ENCODE peak calls at places on chromosomes 16 and 17, in seven cellular contexts. F is NCI-H510A, S is Kasumi-1, H is SK-N-SH, W is AG10803, R is NCI-H82, T is NCI-H2029 treated with DMSO at 0.1 percent for 48 hours. V is an unnamed sample.

GRCh38 chr16:11112723-11113348 is 143.2 kb downstream of the SOCS1 start:
- DNase-seq in F (no peak), S (no peak), H (no peak), W (no peak), R (peak), T (peak), V (peak)

GRCh38 chr17:50028207-50029120 is 27.4 kb upstream of the ITGA3 start:
- DNase-seq in F (no peak), S (no peak), H (peak), W (peak), R (no peak), T (no peak), V (no peak)

GRCh38 chr16:72198021-72198420 is 26.1 kb upstream of the PMFBP1 start:
- DNase-seq in F (no peak), S (no peak), H (peak), W (peak), R (no peak), T (no peak), V (no peak)

GRCh38 chr17:14748036-14748715 is 447.3 kb downstream of the HS3ST3B1 start:
- DNase-seq in F (no peak), S (no peak), H (no peak), W (peak), R (no peak), T (no peak), V (no peak)

GRCh38 chr17:35716173-35716572 is 15.3 kb upstream of the RASL10B start:
- DNase-seq in F (no peak), S (no peak), H (no peak), W (no peak), R (no peak), T (no peak), V (no peak)

GRCh38 chr16:69941251-69942098 is 9.7 kb upstream of the CLEC18A start:
- DNase-seq in F (no peak), S (no peak), H (no peak), W (peak), R (no peak), T (no peak), V (peak)

GRCh38 chr16:1258218-1258587 is 2.3 kb downstream of the TPSD1 start:
- DNase-seq in F (no peak), S (no peak), H (no peak), W (no peak), R (no peak), T (no peak), V (no peak)

GRCh38 chr16:89658221-89658879 is 714 bp downstream of the SPATA33 start:
- DNase-seq in F (no peak), S (no peak), H (peak), W (no peak), R (peak), T (no peak), V (no peak)

GRCh38 chr16:81451753-81452680 is 7.4 kb downstream of the CMIP start:
- DNase-seq in F (no peak), S (peak), H (no peak), W (no peak), R (no peak), T (no peak), V (no peak)

GRCh38 chr17:40415390-40415789 is 2.3 kb downstream of the TOP2A start:
- DNase-seq in F (no peak), S (peak), H (peak), W (peak), R (peak), T (peak), V (no peak)

GRCh38 chr17:72419866-72420774 is 299.3 kb downstream of the SOX9 start:
- DNase-seq in F (no peak), S (no peak), H (no peak), W (no peak), R (peak), T (no peak), V (no peak)

GRCh38 chr17:19360772-19361171 is 1.8 kb downstream of the B9D1 start:
- DNase-seq in F (no peak), S (no peak), H (no peak), W (no peak), R (no peak), T (no peak), V (no peak)

GRCh38 chr17:82008941-82009405 is 13.7 kb downstream of the CENPX start:
- DNase-seq in F (no peak), S (no peak), H (no peak), W (no peak), R (no peak), T (no peak), V (no peak)

GRCh38 chr16:14420721-14421488 is 209.2 kb downstream of the PARN start:
- DNase-seq in F (no peak), S (no peak), H (no peak), W (no peak), R (no peak), T (no peak), V (no peak)

GRCh38 chr17:4837471-4838305 is 4.5 kb downstream of the MINK1 start:
- DNase-seq in F (no peak), S (no peak), H (no peak), W (no peak), R (no peak), T (no peak), V (no peak)

GRCh38 chr17:49739662-49740271 is 24.2 kb downstream of the FAM117A start:
- DNase-seq in F (peak), S (peak), H (peak), W (no peak), R (peak), T (peak), V (peak)

GRCh38 chr16:66335704-66336329 is 30.7 kb upstream of the CDH5 start:
- DNase-seq in F (peak), S (no peak), H (no peak), W (peak), R (peak), T (peak), V (peak)

GRCh38 chr16:17544785-17545184 is 74.0 kb upstream of the XYLT1 start:
- DNase-seq in F (no peak), S (no peak), H (no peak), W (no peak), R (peak), T (no peak), V (no peak)

GRCh38 chr17:64698725-64699124 is 36.6 kb upstream of the SMURF2 start:
- DNase-seq in F (no peak), S (no peak), H (no peak), W (peak), R (no peak), T (no peak), V (no peak)

GRCh38 chr16:12896562-12896961 is 4.8 kb upstream of the SHISA9 start:
- DNase-seq in F (no peak), S (peak), H (peak), W (peak), R (peak), T (peak), V (no peak)